ENCODE peak calls at places on chromosomes 4 and X, in four cellular contexts. Y, R, E and W are unnamed samples. For H3K4me1, the result is how much of the 10 kb centered on the place peaks cover.

GRCh38 chr4:67437974-67438713 is 107.2 kb downstream of the CENPC start:
- DNase-seq in R (no peak), Y (no peak), E (no peak), W (peak)

GRCh38 chrX:119181491-119181890 is 53.9 kb upstream of the KIAA1210 start:
- DNase-seq in R (peak), E (peak), Y (no peak), W (no peak)

GRCh38 chrX:2933125-2933900 is 4.2 kb upstream of the ARSD start:
- DNase-seq in Y (no peak), E (no peak), R (no peak), W (no peak)

GRCh38 chrX:115031989-115032388 is 14.6 kb upstream of the IL13RA2 start:
- DNase-seq in E (no peak), R (no peak), Y (no peak), W (no peak)

GRCh38 chr4:54593795-54594194 is 64.0 kb upstream of the KIT start:
- DNase-seq in E (no peak), R (no peak), Y (no peak), W (peak)

GRCh38 chr4:38728651-38729141 is 54.1 kb downstream of the TLR10 start:
- DNase-seq in E (peak), Y (no peak), R (peak), W (no peak)

GRCh38 chr4:85474818-85475630 is at the start of gene ARHGAP24:
- DNase-seq in Y (peak), E (peak), R (peak), W (peak)

GRCh38 chr4:104896623-104897296 is 249.9 kb upstream of the TET2 start:
- DNase-seq in Y (no peak), E (no peak), R (no peak), W (no peak)

GRCh38 chr4:139609647-139610046 is 53.6 kb upstream of the SETD7 start:
- DNase-seq in E (no peak), R (no peak), Y (no peak), W (peak)

GRCh38 chrX:57595381-57595811 is 3.6 kb downstream of the ZXDB start:
- DNase-seq in E (no peak), Y (no peak), R (no peak), W (peak)

GRCh38 chr4:140180577-140180976 is 26.6 kb upstream of the MAML3 start:
- DNase-seq in R (no peak), E (no peak), Y (no peak), W (no peak)

GRCh38 chrX:31649176-31649575 is 577.3 kb upstream of the FTHL17 start:
- DNase-seq in Y (no peak), E (no peak), R (no peak), W (no peak)

GRCh38 chr4:38979511-38980230 is 52.5 kb downstream of the TMEM156 start:
- DNase-seq in R (no peak), Y (no peak), E (no peak), W (no peak)

GRCh38 chr4:153428816-153429592 is 37.2 kb upstream of the TMEM131L start:
- DNase-seq in Y (no peak), R (no peak), E (no peak), W (no peak)

GRCh38 chr4:98260047-98260578 is 1.1 kb upstream of the RAP1GDS1 start:
- DNase-seq in E (peak), R (peak), Y (no peak), W (no peak)
- H4K8ac ChIP-seq in E (no peak), R (peak), Y (no peak), W (peak)

DNA sequence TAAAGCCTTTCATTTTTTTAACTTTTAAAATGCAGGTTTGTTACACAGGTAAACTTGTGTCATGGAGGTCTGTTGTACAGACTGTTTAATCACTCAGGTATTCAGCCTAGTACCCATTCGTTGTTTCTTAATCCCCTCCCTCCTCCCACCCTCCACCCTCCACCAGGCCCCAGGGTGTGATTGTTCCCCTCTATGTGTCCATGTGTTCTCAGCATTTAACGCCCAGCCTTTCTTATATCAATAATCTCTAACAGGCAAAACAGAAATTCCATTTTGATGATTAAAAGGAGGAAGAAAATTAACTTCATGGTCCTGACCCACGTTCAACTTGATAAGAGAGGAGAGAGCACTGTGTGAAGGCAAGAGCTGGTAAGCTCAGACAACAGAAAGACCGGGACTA is 75.1 kb downstream of the TSPAN5 start:
- DNase-seq in E (no peak), Y (no peak), R (no peak), W (no peak)
- H3K4me1 ChIP-seq in E (under half), Y (under half), R (under half), W (under half)

DNA sequence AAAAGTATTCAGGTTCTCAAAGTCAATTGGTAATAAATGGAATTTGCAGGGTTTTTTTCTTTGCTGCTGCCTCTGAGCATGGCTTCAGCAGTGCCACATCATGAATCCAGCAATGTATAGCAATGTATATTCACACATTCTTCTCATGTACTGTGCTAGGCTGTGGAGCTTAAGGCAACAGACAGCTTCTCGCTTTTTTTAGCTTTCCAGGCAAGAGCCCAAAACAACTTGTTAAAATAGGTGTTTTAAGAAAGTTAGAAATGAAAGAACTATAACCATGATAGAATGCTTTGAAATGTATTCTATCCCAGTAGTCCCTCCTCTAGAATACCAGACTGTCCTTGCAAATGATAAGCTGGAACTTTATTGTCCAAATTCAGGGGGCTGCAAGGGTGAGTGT is 30.4 kb downstream of the SMIM43 start:
- DNase-seq in Y (no peak), E (no peak), R (no peak), W (no peak)
- H2BK120ac ChIP-seq in Y (no peak), E (no peak), R (no peak), W (no peak)

GRCh38 chr4:128812360-128812958 is 3.0 kb downstream of the JADE1 start:
- DNase-seq in R (peak), Y (peak), E (peak), W (peak)
- H4K8ac ChIP-seq in R (no peak), Y (no peak), E (no peak), W (peak)

GRCh38 chr4:74426101-74426500 is 18.8 kb upstream of the AREG start:
- DNase-seq in E (no peak), R (no peak), Y (no peak), W (peak)
- H3K4me1 ChIP-seq in E (under half), R (under half), Y (under half), W (under half)

GRCh38 chrX:45788315-45788714 is 587.6 kb upstream of the DIPK2B start:
- DNase-seq in E (no peak), Y (no peak), R (no peak), W (no peak)

GRCh38 chrX:45783002-45783401 is 582.3 kb upstream of the DIPK2B start:
- DNase-seq in Y (no peak), R (no peak), E (no peak), W (no peak)

GRCh38 chrX:45784590-45784989 is 583.9 kb upstream of the DIPK2B start:
- DNase-seq in R (no peak), Y (no peak), E (no peak), W (no peak)

GRCh38 chrX:45794323-45794994 is 593.8 kb upstream of the DIPK2B start:
- DNase-seq in Y (no peak), R (no peak), E (no peak), W (no peak)

GRCh38 chrX:45788941-45789348 is 588.3 kb upstream of the DIPK2B start:
- DNase-seq in E (peak), Y (no peak), R (no peak), W (peak)
- H2BK120ac ChIP-seq in E (no peak), Y (no peak), R (no peak), W (no peak)

GRCh38 chrX:1451251-1451675 is 1.4 kb downstream of the ASMTL start:
- DNase-seq in Y (no peak), R (peak), E (no peak), W (no peak)
- H4K8ac ChIP-seq in Y (no peak), R (no peak), E (no peak), W (peak)

GRCh38 chr4:185520119-185520518 is 15.2 kb downstream of the PDLIM3 start:
- DNase-seq in Y (no peak), R (no peak), E (no peak), W (peak)

GRCh38 chr4:185518494-185518893 is 16.8 kb downstream of the PDLIM3 start:
- DNase-seq in Y (no peak), R (no peak), E (no peak), W (no peak)

GRCh38 chr4:185515248-185515647 is 20.1 kb downstream of the PDLIM3 start:
- DNase-seq in Y (no peak), R (no peak), E (no peak), W (no peak)

GRCh38 chr4:185514182-185514697 is 21.1 kb downstream of the PDLIM3 start:
- DNase-seq in Y (no peak), E (no peak), R (no peak), W (no peak)

GRCh38 chr4:185518069-185518468 is 17.2 kb downstream of the PDLIM3 start:
- DNase-seq in R (no peak), Y (no peak), E (no peak), W (no peak)
- H3K4me1 ChIP-seq in R (under half), Y (under half), E (under half), W (under half)